ENCODE peak calls at places on chromosomes 6 and 20, in six cellular contexts. R, W, P, U, N and F are unnamed samples. For H3K4me1, the result is how much of the 10 kb centered on the place peaks cover.

GRCh38 chr20:3759884-3760283 is 7.7 kb downstream of the ADISSP start:
- DNase-seq in W (no peak), N (no peak), R (no peak), U (no peak), P (no peak), F (no peak)

GRCh38 chr6:143529095-143529494 is 17.6 kb upstream of the FUCA2 start:
- DNase-seq in N (no peak), U (no peak), W (no peak), P (no peak), R (no peak), F (no peak)

GRCh38 chr6:130848945-130849344 is 21.7 kb downstream of the SMLR1 start:
- DNase-seq in W (no peak), R (no peak), U (no peak), P (no peak), N (no peak), F (no peak)

GRCh38 chr20:47108994-47109393 is 214.4 kb downstream of the EYA2 start:
- DNase-seq in W (no peak), R (no peak), N (no peak), P (no peak), U (no peak), F (no peak)

GRCh38 chr6:44263357-44264100 is 1.8 kb downstream of the NFKBIE start:
- DNase-seq in N (no peak), W (no peak), U (peak), R (no peak), P (peak), F (no peak)

GRCh38 chr6:111764238-111765182 is 108.7 kb downstream of the FYN start:
- DNase-seq in U (peak), W (no peak), P (no peak), N (no peak), R (peak), F (no peak)

GRCh38 chr20:35394271-35394670 is 17.5 kb downstream of the UQCC1 start:
- DNase-seq in W (no peak), P (no peak), R (no peak), N (no peak), U (peak), F (no peak)

GRCh38 chr6:13392462-13392861 is 64.1 kb upstream of the TBC1D7 start:
- DNase-seq in N (no peak), P (no peak), W (no peak), R (no peak), U (no peak), F (no peak)

GRCh38 chr6:137155830-137156229 is 17.6 kb downstream of the IL22RA2 start:
- DNase-seq in N (no peak), U (peak), W (no peak), R (no peak), P (no peak), F (no peak)

GRCh38 chr6:77092971-77093370 is 370.3 kb downstream of the HTR1B start:
- DNase-seq in P (peak), R (no peak), N (no peak), U (peak), W (no peak), F (no peak)

GRCh38 chr6:137913996-137914529 is 47.0 kb downstream of the TNFAIP3 start:
- DNase-seq in P (no peak), W (no peak), N (no peak), R (no peak), U (no peak), F (no peak)

GRCh38 chr20:44104807-44105517 is 82.0 kb downstream of the JPH2 start:
- DNase-seq in R (peak), U (peak), P (peak), N (no peak), W (no peak), F (no peak)

GRCh38 chr20:40489886-40490285 is 199.2 kb downstream of the MAFB start:
- DNase-seq in W (no peak), N (no peak), R (no peak), U (peak), P (no peak), F (no peak)

GRCh38 chr6:158041370-158041769 is 59.7 kb downstream of the SYNJ2 start:
- DNase-seq in R (no peak), U (no peak), P (no peak), N (no peak), W (no peak), F (no peak)

GRCh38 chr6:150238294-150238693 is 95.5 kb downstream of the PPP1R14C start:
- DNase-seq in N (no peak), R (no peak), U (no peak), W (peak), P (peak), F (peak)
- H3K27ac ChIP-seq in N (no peak), R (no peak), U (no peak), W (peak), P (no peak), F (peak)

GRCh38 chr20:62665153-62665754 is 23.0 kb downstream of the SLCO4A1 start:
- DNase-seq in P (no peak), W (no peak), N (no peak), U (no peak), R (no peak), F (no peak)
- H3K4me1 ChIP-seq in P (under half), W (under half), N (under half), U (under half), R (under half), F (under half)

GRCh38 chr20:31819083-31819784 is at the start of gene MYLK2:
- DNase-seq in N (no peak), R (no peak), P (no peak), U (no peak), W (peak), F (no peak)
- H3K4me3 ChIP-seq in N (no peak), R (no peak), P (no peak), U (no peak), W (no peak), F (no peak)

GRCh38 chr6:165571068-165571682 is 91.9 kb downstream of the PDE10A start:
- DNase-seq in P (peak), W (no peak), R (peak), U (peak), N (no peak), F (no peak)
- H3K27ac ChIP-seq in P (peak), W (no peak), R (peak), U (no peak), N (no peak), F (peak)

DNA sequence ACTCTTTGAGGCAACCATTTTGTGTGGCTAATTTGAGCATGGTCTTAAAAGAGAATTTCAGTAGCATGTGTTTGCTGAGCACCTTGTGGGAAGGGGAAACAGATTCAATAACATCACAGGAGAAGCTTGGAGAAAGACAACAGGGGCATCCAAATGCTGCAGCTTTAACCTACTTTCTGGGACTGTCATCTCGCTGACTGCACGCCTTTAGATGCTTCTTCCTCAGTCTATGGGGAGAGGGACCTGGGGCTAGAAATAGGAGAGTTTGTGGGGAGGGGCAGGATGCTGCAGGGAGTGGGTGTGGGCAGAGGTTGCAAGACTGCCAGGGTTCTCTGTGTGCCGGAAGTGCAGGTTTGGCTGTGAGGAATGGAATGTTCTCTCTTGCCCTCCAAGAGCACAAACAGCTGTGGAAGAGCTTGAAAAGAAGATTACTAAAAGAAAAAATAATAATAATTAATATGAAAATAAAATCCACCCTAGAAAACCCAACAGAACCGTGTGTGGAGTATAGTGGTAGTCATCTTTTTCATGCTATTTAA is 93.2 kb downstream of the FOXO3 start:
- DNase-seq in U (peak), R (no peak), W (peak), N (no peak), P (peak), F (peak)
- H3K4me1 ChIP-seq in U (half or more), R (under half), W (half or more), N (half or more), P (under half), F (half or more)

DNA sequence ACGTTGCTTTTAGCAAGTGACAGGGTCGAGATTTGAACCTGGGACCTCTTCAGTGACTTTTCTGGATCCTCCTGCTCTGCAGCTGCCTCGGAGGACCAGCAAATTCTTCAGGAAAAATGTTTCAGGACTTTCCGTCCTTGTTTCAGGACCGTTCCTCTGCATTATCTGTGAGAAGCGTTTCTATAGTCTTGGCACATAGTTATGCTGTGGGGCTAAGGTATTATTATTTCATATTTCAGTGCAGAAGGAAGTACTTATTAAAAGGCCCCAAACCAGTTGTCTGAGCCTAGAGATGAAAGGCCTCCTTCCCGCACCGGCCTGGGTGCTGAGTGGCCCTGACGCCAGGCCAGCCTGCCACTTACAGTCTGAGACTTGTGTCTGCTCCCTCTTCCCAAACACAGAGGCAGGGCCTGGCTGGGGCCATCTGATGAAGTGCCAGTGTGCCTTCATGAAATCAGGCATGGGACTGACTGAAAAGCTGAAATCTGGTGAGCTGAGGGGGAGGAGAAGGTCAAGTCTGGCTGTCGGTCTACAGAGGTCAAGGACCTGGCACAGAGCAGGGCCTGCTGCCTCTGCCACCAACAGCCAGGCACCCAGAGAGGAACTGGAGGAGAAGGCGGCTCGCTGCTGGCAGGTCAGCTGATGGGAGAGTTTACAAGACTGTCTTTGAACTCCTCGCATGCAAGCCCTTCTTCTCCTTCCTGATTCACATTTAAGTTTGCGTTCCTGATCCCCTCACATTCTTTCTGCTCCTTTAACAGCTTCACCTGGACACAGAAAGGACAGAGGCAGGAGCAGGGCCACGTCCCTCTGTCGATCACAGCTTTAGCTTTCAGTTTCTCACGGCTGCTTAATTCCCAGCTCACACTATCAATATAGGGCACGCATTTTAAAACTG is 8.9 kb upstream of the QKI start:
- DNase-seq in U (peak), N (no peak), P (no peak), W (peak), R (peak), F (peak)
- H3K4me3 ChIP-seq in U (peak), N (peak), P (peak), W (peak), R (no peak), F (peak)

GRCh38 chr6:156820089-156820798 is 43.1 kb downstream of the ARID1B start:
- DNase-seq in P (no peak), R (no peak), W (no peak), N (no peak), U (no peak), F (no peak)

GRCh38 chr6:156821707-156822106 is 44.5 kb downstream of the ARID1B start:
- DNase-seq in W (no peak), P (no peak), N (no peak), R (no peak), U (no peak), F (no peak)

GRCh38 chr6:156825475-156825874 is 48.3 kb downstream of the ARID1B start:
- DNase-seq in N (no peak), R (no peak), P (no peak), U (no peak), W (no peak), F (no peak)

GRCh38 chr6:156824142-156824541 is 47.0 kb downstream of the ARID1B start:
- DNase-seq in P (no peak), U (no peak), W (no peak), R (no peak), N (no peak), F (no peak)

GRCh38 chr6:156822747-156823206 is 45.6 kb downstream of the ARID1B start:
- DNase-seq in U (no peak), P (no peak), R (no peak), W (no peak), N (no peak), F (no peak)
- H3K27ac ChIP-seq in U (no peak), P (no peak), R (peak), W (no peak), N (no peak), F (peak)

GRCh38 chr20:31523361-31524283 is 9.4 kb downstream of the HM13 start:
- DNase-seq in W (no peak), P (peak), N (no peak), R (no peak), U (peak), F (no peak)

GRCh38 chr20:31517373-31517772 is 3.1 kb downstream of the HM13 start:
- DNase-seq in U (peak), P (peak), W (no peak), N (no peak), R (no peak), F (no peak)

GRCh38 chr20:31527266-31527665 is 13.0 kb downstream of the HM13 start:
- DNase-seq in R (no peak), P (no peak), W (no peak), N (no peak), U (no peak), F (no peak)

DNA sequence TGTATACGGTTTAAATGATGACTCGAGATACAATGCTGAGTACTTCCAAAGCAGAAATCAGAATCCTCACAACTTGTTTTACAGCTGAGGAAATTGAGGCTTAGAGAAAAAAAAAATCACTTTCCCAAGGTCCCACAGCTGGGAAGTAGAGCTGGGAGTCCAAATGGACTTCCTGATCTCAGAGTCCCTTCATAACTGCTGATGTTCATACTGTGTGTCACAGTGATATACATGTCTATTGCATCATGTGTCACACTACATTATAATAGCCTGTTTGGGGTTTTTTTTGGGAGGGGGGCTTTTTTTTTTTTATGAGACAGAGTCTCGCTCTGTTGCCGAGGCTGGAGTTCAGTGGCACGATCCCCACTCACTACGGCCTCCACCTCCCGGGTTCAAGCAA is 8.5 kb downstream of the HM13 start:
- DNase-seq in P (no peak), N (no peak), R (no peak), U (no peak), W (no peak), F (no peak)
- H3K4me1 ChIP-seq in P (under half), N (under half), R (under half), U (under half), W (under half), F (under half)